ENCODE peak calls at places on chromosomes 3 and 15, in ten cellular contexts. V, Q, Z, R, P, U, J, O, W and I are unnamed samples.

GRCh38 chr15:64928626-64929220 is 17.0 kb downstream of the ANKDD1A start:
- DNase-seq in J (no peak), O (no peak), U (no peak), Z (no peak), W (no peak), V (no peak), R (no peak), Q (no peak), P (no peak), I (no peak)

GRCh38 chr3:171494457-171495109 is 34.4 kb upstream of the TNIK start:
- DNase-seq in U (no peak), Z (no peak), W (no peak), P (no peak), O (no peak), R (no peak), J (no peak), V (no peak), Q (no peak), I (no peak)

GRCh38 chr3:179348325-179349013 is 960 bp downstream of the MFN1 start:
- DNase-seq in U (no peak), O (no peak), Z (no peak), V (peak; percentile 20), Q (no peak), R (no peak), W (no peak), P (no peak), J (no peak), I (no peak)

GRCh38 chr15:61459785-61460707 is 230.9 kb upstream of the RORA start:
- DNase-seq in O (peak; percentile 15), Q (no peak), P (no peak), U (no peak), Z (no peak), V (peak; percentile 26), W (no peak), R (no peak), J (no peak), I (no peak)

GRCh38 chr3:31567036-31567435 is 34.3 kb downstream of the STT3B start:
- DNase-seq in O (peak; percentile 14), J (no peak), Z (no peak), Q (no peak), U (no peak), W (no peak), R (peak; percentile 70), P (no peak), V (no peak), I (no peak)

GRCh38 chr3:119346076-119346496 is 51.9 kb downstream of the ARHGAP31 start:
- DNase-seq in Z (no peak), J (no peak), R (peak; percentile 33), V (no peak), U (no peak), Q (no peak), O (no peak), P (no peak), W (no peak), I (no peak)

GRCh38 chr3:196422976-196423781 is 9.0 kb downstream of the UBXN7 start:
- DNase-seq in O (no peak), Z (peak; percentile 14), V (no peak), W (peak; percentile 64), U (no peak), P (peak; percentile 70), J (no peak), Q (peak; percentile 51), R (no peak), I (no peak)

GRCh38 chr3:46356909-46357308 is 3.0 kb downstream of the CCR2 start:
- DNase-seq in J (no peak), O (no peak), P (no peak), R (no peak), Q (no peak), W (no peak), V (no peak), U (no peak), Z (no peak), I (no peak)

DNA sequence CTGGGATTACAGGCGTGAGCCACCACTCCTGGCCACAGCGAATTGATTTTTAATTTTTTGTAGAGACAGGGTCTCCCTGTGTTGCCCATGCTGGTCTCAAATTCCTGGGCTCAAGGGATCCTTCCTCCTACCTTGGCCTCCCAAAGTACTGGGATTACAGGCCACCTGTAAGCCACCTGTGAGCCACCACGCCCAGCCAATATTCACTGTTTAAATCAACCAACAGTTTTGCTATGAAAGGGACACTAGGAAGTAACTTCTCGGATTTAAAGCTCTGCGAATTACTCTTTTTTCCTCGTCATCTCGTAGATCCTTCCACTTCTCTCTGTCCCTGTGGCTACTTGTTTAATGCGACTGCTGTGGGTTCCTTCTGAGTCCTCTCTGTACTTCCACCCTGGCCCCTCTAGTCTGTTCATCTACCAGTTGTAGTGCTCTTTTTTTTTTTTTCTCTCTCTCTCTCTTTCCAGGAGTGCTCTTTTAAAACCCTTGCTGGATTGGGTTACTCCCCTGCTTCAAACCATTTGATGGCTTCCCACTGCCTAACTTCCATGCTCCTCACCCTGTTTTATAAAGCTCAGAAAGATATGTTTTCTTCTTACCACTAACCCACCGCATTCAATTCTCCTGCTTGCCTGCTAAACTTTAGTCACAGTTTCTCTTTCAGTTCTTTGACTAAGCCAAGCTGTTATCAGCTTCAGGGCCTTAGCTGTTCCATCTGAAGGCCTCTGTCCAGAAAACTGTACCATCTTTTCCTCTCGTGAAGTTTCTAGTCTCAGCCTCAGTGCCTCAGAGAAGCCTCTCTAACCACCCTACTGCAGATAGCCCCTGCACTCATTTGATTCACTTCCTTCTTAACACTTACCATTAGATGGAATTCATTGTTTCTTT is 12.4 kb downstream of the RTF1 start:
- DNase-seq in R (no peak), Z (no peak), J (no peak), V (no peak), U (no peak), W (no peak), Q (no peak), O (no peak), P (no peak), I (no peak)
- H3K27ac ChIP-seq in R (no peak overlapping the region), Z (no peak overlapping the region), J (no peak overlapping the region), V (no peak overlapping the region), U (peak overlapping the region; percentile 61), W (no peak overlapping the region), Q (no peak overlapping the region), O (no peak overlapping the region), P (no peak overlapping the region), I (no peak overlapping the region)

GRCh38 chr3:71831599-71831998 is 46.7 kb upstream of the PROK2 start:
- DNase-seq in P (no peak), R (no peak), V (no peak), Q (no peak), Z (no peak), W (no peak), O (no peak), J (no peak), U (no peak), I (no peak)

DNA sequence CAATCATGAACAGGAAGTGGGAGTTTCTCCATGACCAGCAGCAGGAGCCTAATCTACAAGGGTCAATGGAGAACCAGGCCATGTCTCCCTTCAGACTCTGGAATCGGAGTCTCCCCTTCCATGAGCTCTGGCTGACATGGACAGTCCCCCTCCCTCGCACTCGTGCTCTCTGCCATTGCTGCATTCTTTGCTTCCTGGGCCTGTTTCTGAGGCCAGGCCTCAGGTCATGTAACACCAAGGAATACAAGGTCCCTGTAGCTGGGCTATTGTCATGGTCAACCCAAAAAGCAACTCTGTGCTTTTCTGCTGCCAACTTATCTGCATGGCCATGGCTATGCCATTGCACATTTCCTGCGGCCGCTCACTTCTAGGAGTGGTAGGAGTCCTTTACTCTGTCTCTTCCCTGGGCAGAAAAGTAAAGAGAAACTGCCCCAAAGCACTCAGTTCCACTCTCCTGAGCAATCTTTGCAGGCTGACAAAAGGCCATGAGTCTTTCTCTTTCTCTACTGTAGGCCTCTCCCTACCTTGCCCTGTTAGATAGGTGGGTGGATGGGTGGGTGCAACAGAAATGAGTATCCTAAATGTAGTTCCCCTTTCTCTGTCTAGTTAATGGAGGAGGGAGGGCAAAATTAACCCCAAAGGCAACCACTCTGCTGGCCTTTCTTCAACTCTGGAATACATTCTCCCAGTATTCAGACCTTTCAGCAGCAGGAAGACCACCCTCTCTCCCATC is 40.8 kb upstream of the PROK2 start:
- DNase-seq in Z (no peak), O (no peak), R (no peak), Q (no peak), U (no peak), J (no peak), P (no peak), V (no peak), W (no peak), I (no peak)
- H3K27ac ChIP-seq in Z (no peak overlapping the region), O (no peak overlapping the region), R (no peak overlapping the region), Q (no peak overlapping the region), U (no peak overlapping the region), J (no peak overlapping the region), P (no peak overlapping the region), V (no peak overlapping the region), W (no peak overlapping the region), I (no peak overlapping the region)

GRCh38 chr3:93906245-93906644 is 67.5 kb downstream of the PROS1 start:
- DNase-seq in Z (no peak), P (no peak), J (no peak), U (no peak), O (no peak), R (no peak), V (no peak), W (no peak), Q (no peak), I (no peak)

GRCh38 chr3:93910085-93910484 is 63.6 kb downstream of the PROS1 start:
- DNase-seq in P (no peak), J (no peak), Z (no peak), O (no peak), Q (no peak), U (no peak), W (no peak), V (peak; percentile 14), R (no peak), I (no peak)

GRCh38 chr3:93907132-93907531 is 66.6 kb downstream of the PROS1 start:
- DNase-seq in P (no peak), O (no peak), U (no peak), V (no peak), Z (no peak), Q (no peak), W (no peak), R (peak; percentile 0), J (no peak), I (no peak)

DNA sequence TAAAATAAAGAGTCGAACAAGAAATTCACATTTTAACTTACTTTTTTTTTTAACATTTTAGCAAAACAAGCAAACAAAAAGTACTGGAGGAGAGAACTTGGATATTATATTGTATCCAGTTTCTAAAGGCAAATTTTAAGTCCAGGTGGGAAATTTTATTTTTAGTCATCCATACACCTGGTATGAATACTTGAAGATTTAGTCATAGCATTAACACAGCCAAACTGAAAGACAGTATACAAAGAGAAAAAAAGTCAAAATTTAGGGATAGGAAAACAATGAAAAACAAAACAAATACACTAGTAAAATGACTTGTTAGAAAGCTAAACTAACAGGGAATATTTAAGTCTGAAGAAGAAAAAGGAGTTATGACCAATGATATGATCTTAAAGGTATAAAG is 69.1 kb downstream of the PROS1 start:
- DNase-seq in V (no peak), Z (no peak), O (no peak), U (no peak), W (no peak), P (no peak), Q (no peak), J (no peak), R (no peak), I (no peak)
- H3K27ac ChIP-seq in V (no peak overlapping the region), Z (no peak overlapping the region), O (no peak overlapping the region), U (no peak overlapping the region), W (no peak overlapping the region), P (no peak overlapping the region), Q (no peak overlapping the region), J (no peak overlapping the region), R (no peak overlapping the region), I (no peak overlapping the region)

DNA sequence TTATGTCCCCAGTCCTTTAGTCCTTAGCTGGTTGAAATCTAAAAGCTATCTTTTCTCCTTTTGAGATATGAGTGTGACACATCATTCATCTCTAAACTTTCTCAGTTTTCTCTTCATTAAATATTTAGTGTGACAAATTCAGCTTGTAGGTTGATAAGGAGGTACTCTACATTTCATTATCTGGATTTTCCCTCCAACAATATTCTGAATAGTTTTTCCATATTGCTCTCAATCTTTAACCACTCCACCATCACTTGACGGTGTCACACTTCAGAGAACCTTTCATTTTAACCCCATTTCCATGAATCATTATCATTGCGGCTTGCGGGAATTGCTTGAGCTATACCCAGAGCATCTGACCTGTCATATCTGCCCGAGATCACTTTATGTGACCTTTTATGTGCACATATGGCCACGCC is 16.1 kb upstream of the ATP8B4 start:
- DNase-seq in Z (no peak), P (no peak), W (no peak), J (no peak), O (peak; percentile 49), U (no peak), Q (no peak), V (peak; percentile 55), R (no peak), I (no peak)
- H3K27ac ChIP-seq in Z (no peak overlapping the region), P (no peak overlapping the region), W (no peak overlapping the region), J (peak overlapping the region; percentile 23), O (peak overlapping the region; percentile 69), U (no peak overlapping the region), Q (no peak overlapping the region), V (peak overlapping the region; percentile 98), R (no peak overlapping the region), I (peak overlapping the region; percentile 75)